ENCODE peak calls at places on chromosomes 2 and 18, in five cellular contexts. H is CD4-positive, CD25-positive, alpha-beta regulatory T cell; S is uterus; V is esophagus muscularis mucosa; F is OCI-LY7. K is an unnamed sample. For H3K4me1, the result is how much of the 10 kb centered on the place peaks cover.

GRCh38 chr2:201358684-201359083 is 1.5 kb upstream of the FLACC1 start:
- DNase-seq in H (peak), S (no peak), V (no peak), F (no peak), K (no peak)

GRCh38 chr2:85822766-85823165 is 66.0 kb downstream of the ST3GAL5 start:
- DNase-seq in H (no peak), S (no peak), V (peak), F (no peak), K (no peak)

GRCh38 chr2:176174850-176175728 is 13.4 kb upstream of the HOXD1 start:
- DNase-seq in H (no peak), S (peak), V (no peak), F (no peak), K (no peak)

GRCh38 chr18:47777626-47778025 is 152.8 kb downstream of the SMAD2 start:
- DNase-seq in H (no peak), S (no peak), V (peak), F (no peak), K (no peak)

GRCh38 chr2:8799004-8799403 is 38.4 kb downstream of the KIDINS220 start:
- DNase-seq in H (no peak), S (no peak), V (no peak), F (no peak), K (no peak)

GRCh38 chr2:11248-11941 is 34.9 kb downstream of the FAM110C start:
- DNase-seq in H (peak), S (peak), V (no peak), F (peak), K (peak)

GRCh38 chr2:17058772-17059402 is 393.3 kb upstream of the CYRIA start:
- DNase-seq in H (no peak), S (no peak), V (no peak), F (no peak), K (no peak)

GRCh38 chr2:11465110-11465484 is 864 bp downstream of the E2F6 start:
- DNase-seq in H (no peak), S (no peak), V (no peak), F (no peak), K (no peak)

GRCh38 chr2:152421521-152422367 is 86.8 kb downstream of the FMNL2 start:
- DNase-seq in H (no peak), S (peak), V (no peak), F (no peak), K (no peak)

GRCh38 chr2:215397632-215398341 is 38.1 kb downstream of the FN1 start:
- DNase-seq in H (no peak), S (no peak), V (no peak), F (no peak), K (no peak)

GRCh38 chr2:42714686-42715085 is 49.2 kb downstream of the OXER1 start:
- DNase-seq in H (no peak), S (no peak), V (no peak), F (no peak), K (no peak)

DNA sequence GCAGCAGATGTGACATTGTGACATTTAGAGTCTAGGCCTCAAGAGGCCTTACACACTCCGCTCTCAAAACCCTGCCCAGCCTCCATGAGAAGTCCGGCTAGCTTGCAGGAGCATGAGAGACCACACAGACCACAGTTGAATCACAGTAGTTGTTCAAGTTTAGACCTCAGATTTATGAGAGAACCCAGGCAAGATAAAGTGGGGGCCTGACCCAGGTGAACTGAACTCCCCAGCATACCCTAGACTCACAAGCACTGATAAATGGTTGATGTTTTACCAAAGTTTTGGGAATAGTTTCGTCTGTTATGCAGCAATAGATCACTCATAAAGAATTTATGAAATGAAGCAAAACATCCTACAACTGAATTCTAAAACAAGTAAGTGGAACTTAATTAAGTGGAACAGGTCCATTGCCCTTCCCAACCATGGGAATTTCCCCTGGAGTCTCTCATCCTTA is 4.7 kb upstream of the STAT1 start:
- DNase-seq in H (peak), S (no peak), V (no peak), F (no peak), K (no peak)
- H3K4me1 ChIP-seq in H (half or more), S (under half), V (under half), F (under half), K (half or more)

GRCh38 chr2:170817247-170817998 is 736 bp downstream of the GAD1 start:
- DNase-seq in H (peak), S (no peak), V (no peak), F (no peak), K (no peak)
- H3K4me1 ChIP-seq in H (half or more), S (under half), V (half or more), F (under half), K (half or more)

GRCh38 chr2:7417845-7418244 is 500.6 kb downstream of the RNF144A start:
- DNase-seq in H (no peak), S (no peak), V (no peak), F (no peak), K (no peak)

GRCh38 chr2:7418343-7418742 is 501.1 kb downstream of the RNF144A start:
- DNase-seq in H (no peak), S (no peak), V (no peak), F (no peak), K (no peak)

GRCh38 chr2:7424481-7424880 is 507.3 kb downstream of the RNF144A start:
- DNase-seq in H (no peak), S (no peak), V (no peak), F (no peak), K (no peak)

DNA sequence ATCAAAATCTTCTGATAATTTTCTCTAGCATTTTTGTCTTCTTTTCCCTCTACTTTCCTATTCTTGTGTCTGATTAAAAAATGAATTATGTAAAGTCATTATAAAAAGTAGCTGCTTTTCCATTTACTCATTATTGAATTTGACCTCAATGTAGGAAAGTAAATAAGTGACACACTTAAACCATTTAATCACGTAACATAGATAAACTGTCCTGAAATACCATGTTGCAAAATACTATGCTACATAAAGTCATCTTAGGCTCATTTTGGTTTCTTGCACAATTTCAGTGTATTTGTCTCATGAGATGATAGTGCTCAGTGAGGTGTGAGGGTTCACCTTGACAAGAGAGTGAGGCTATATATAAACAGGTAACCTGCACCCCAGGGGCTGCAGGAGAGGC is 502.6 kb downstream of the RNF144A start:
- DNase-seq in H (no peak), S (no peak), V (no peak), F (no peak), K (no peak)
- H3K4me1 ChIP-seq in H (under half), S (under half), V (under half), F (under half), K (under half)

GRCh38 chr2:40273623-40274236 is 178.2 kb downstream of the SLC8A1 start:
- DNase-seq in H (no peak), S (no peak), V (no peak), F (no peak), K (no peak)
- H3K4me1 ChIP-seq in H (under half), S (under half), V (half or more), F (under half), K (under half)